ENCODE peak calls at places on chromosome 17, in ten cellular contexts. D is endodermal cell, H is esophagus muscularis mucosa, Z is NCI-H1105, C is foreskin melanocyte, A is COR-L47, L is AG04449, R is type B pancreatic cell, W is GM04504, P is adipocyte. I is an unnamed sample.
A peak's percentile ranks its signal among the peaks of the same experiment; 100 is the strongest.

GRCh38 chr17:68296217-68297140 is 5.2 kb downstream of the ARSG start:
- DNase-seq in W (no peak), C (no peak), P (no peak), Z (no peak), R (no peak), L (no peak), A (no peak), D (no peak), H (no peak), I (no peak)

GRCh38 chr17:58300336-58300735 is 19.6 kb upstream of the MPO start:
- DNase-seq in D (no peak), H (peak; percentile 86), A (no peak), L (no peak), Z (no peak), C (no peak), W (no peak), R (no peak), P (no peak), I (no peak)

GRCh38 chr17:27601069-27601974 is 29.7 kb upstream of the LGALS9 start:
- DNase-seq in L (no peak), H (peak; percentile 95), W (peak; percentile 42), P (peak; percentile 91), R (peak; percentile 87), D (peak; percentile 97), Z (peak; percentile 41), C (peak; percentile 56), A (peak; percentile 47), I (peak; percentile 74)

GRCh38 chr17:7929158-7930029 is at the start of gene KCNAB3:
- DNase-seq in R (no peak), A (no peak), D (peak; percentile 97), L (no peak), P (peak; percentile 89), C (peak; percentile 48), H (no peak), W (peak; percentile 36), Z (no peak), I (no peak)

GRCh38 chr17:34099859-34100258 is 155.2 kb upstream of the CCL2 start:
- DNase-seq in R (no peak), L (no peak), P (no peak), D (peak; percentile 77), Z (no peak), A (no peak), H (no peak), W (no peak), C (no peak), I (no peak)

GRCh38 chr17:40645932-40646331 is 1.7 kb downstream of the SMARCE1 start:
- DNase-seq in D (no peak), P (no peak), R (no peak), H (no peak), C (no peak), A (no peak), W (no peak), Z (no peak), L (no peak), I (no peak)

GRCh38 chr17:31695456-31696090 is 163.5 kb downstream of the COPRS start:
- DNase-seq in A (no peak), R (peak; percentile 61), H (no peak), P (peak; percentile 73), D (no peak), C (no peak), Z (no peak), L (no peak), W (no peak), I (no peak)

GRCh38 chr17:10993126-10993525 is 155.2 kb upstream of the PIRT start:
- DNase-seq in Z (no peak), W (no peak), P (no peak), D (no peak), C (no peak), L (no peak), R (no peak), A (no peak), H (no peak), I (no peak)

GRCh38 chr17:82003411-82004381 is 19.0 kb downstream of the CENPX start:
- DNase-seq in R (no peak), H (no peak), Z (no peak), P (peak; percentile 96), W (peak; percentile 92), C (peak; percentile 73), L (peak; percentile 63), D (peak; percentile 80), A (no peak), I (peak; percentile 87)

GRCh38 chr17:79621151-79621940 is 10.5 kb upstream of the RBFOX3 start:
- DNase-seq in D (peak; percentile 40), L (no peak), Z (no peak), C (no peak), R (peak; percentile 42), A (no peak), W (no peak), P (no peak), H (peak; percentile 77), I (peak; percentile 1)

GRCh38 chr17:55430531-55431228 is 9.0 kb upstream of the MMD start:
- DNase-seq in Z (no peak), A (no peak), L (no peak), W (no peak), C (no peak), H (no peak), D (no peak), P (no peak), R (no peak), I (no peak)

GRCh38 chr17:58541249-58541648 is 26.8 kb upstream of the MTMR4 start:
- DNase-seq in P (no peak), C (no peak), A (no peak), H (no peak), R (no peak), D (peak; percentile 79), L (no peak), Z (no peak), W (no peak), I (no peak)

GRCh38 chr17:76872221-76872873 is 4.1 kb downstream of the MGAT5B start:
- DNase-seq in W (peak; percentile 93), A (no peak), R (no peak), Z (no peak), H (no peak), P (peak; percentile 96), L (peak; percentile 77), D (no peak), C (peak; percentile 99), I (peak; percentile 91)

I was measured in 8988T.